ENCODE peak calls at places on chromosomes 3 and 15, in ten cellular contexts. K is progenitor cell of endocrine pancreas, R is PC-9, M is neural crest cell, Y is esophagus squamous epithelium, S is IMR-90, F is adrenal gland, I is psoas muscle, E is H9, D is body of pancreas. H is an unnamed sample.

GRCh38 chr15:89127054-89127702 is 38.9 kb downstream of the ABHD2 start:
- DNase-seq in R (no peak), F (no peak), K (no peak), D (peak), Y (no peak), E (no peak), M (no peak), S (peak), I (peak), H (no peak)

GRCh38 chr3:71035886-71036285 is 547.6 kb downstream of the FOXP1 start:
- DNase-seq in F (no peak), K (no peak), I (no peak), D (no peak), R (no peak), S (no peak), M (no peak), E (no peak), Y (no peak), H (no peak)

GRCh38 chr15:40702077-40702476 is 7.1 kb downstream of the RAD51 start:
- DNase-seq in F (no peak), K (no peak), E (no peak), M (no peak), R (no peak), I (no peak), Y (no peak), S (peak), D (no peak), H (no peak)

GRCh38 chr3:107370902-107371301 is 6.3 kb upstream of the CCDC54 start:
- DNase-seq in F (no peak), E (no peak), M (no peak), K (no peak), Y (no peak), S (no peak), I (no peak), R (no peak), D (no peak), H (no peak)

GRCh38 chr3:50503504-50503903 is at the start of gene CACNA2D2:
- DNase-seq in S (no peak), E (peak), R (peak), D (peak), F (peak), Y (no peak), I (peak), K (peak), M (peak), H (peak)

GRCh38 chr15:34620122-34620521 is 36.7 kb upstream of the GOLGA8B start:
- DNase-seq in K (no peak), I (no peak), E (no peak), Y (no peak), F (no peak), R (no peak), M (no peak), D (no peak), S (no peak), H (no peak)

GRCh38 chr3:64530434-64531049 is 157.3 kb downstream of the ADAMTS9 start:
- DNase-seq in M (peak), E (peak), K (peak), F (peak), D (peak), R (peak), Y (no peak), S (peak), I (no peak), H (peak)

GRCh38 chr15:98077186-98077585 is 116.7 kb downstream of the ARRDC4 start:
- DNase-seq in F (no peak), K (no peak), M (no peak), I (peak), Y (no peak), D (no peak), S (no peak), R (peak), E (no peak), H (no peak)

GRCh38 chr15:91853968-91854943 is 748 bp downstream of the SLCO3A1 start:
- DNase-seq in M (peak), K (peak), S (no peak), R (peak), I (peak), E (peak), F (peak), Y (no peak), D (peak), H (peak)

GRCh38 chr15:40115670-40116093 is 7.0 kb upstream of the BMF start:
- DNase-seq in Y (no peak), S (no peak), M (no peak), K (no peak), I (no peak), F (peak), E (peak), R (peak), D (peak), H (peak)

GRCh38 chr15:50135123-50135541 is 16.1 kb upstream of the ATP8B4 start:
- DNase-seq in Y (no peak), K (no peak), D (no peak), I (no peak), M (no peak), F (no peak), R (no peak), E (no peak), S (peak), H (no peak)

GRCh38 chr15:84859143-84859542 is 25.3 kb upstream of the SLC28A1 start:
- DNase-seq in K (no peak), S (no peak), R (peak), D (no peak), Y (no peak), I (no peak), M (no peak), F (no peak), E (no peak), H (peak)

GRCh38 chr3:33240261-33240660 is 21.7 kb upstream of the SUSD5 start:
- DNase-seq in E (no peak), D (no peak), S (no peak), Y (no peak), F (no peak), K (no peak), M (no peak), R (no peak), I (no peak), H (no peak)

GRCh38 chr3:55431041-55431440 is 56.1 kb downstream of the WNT5A start:
- DNase-seq in K (no peak), Y (no peak), F (no peak), I (no peak), E (no peak), S (no peak), R (no peak), M (no peak), D (no peak), H (no peak)

GRCh38 chr3:128683957-128684356 is 33.3 kb upstream of the RPN1 start:
- DNase-seq in Y (no peak), S (no peak), K (no peak), M (no peak), E (no peak), F (no peak), R (no peak), I (no peak), D (no peak), H (no peak)

GRCh38 chr3:56303508-56303907 is 164.8 kb downstream of the ERC2 start:
- DNase-seq in Y (no peak), R (peak), F (peak), K (no peak), D (no peak), E (peak), S (peak), I (no peak), M (peak), H (no peak)

GRCh38 chr3:182261084-182261483 is 532.2 kb upstream of the ATP11B start:
- DNase-seq in I (no peak), K (no peak), M (no peak), D (no peak), Y (no peak), F (no peak), S (no peak), E (no peak), R (no peak), H (no peak)

GRCh38 chr3:134057006-134057832 is 27.5 kb upstream of the SLCO2A1 start:
- DNase-seq in Y (no peak), R (no peak), D (no peak), F (no peak), E (no peak), M (no peak), S (peak), I (no peak), K (no peak), H (no peak)

GRCh38 chr3:73207946-73208345 is 146.5 kb downstream of the EBLN2 start:
- DNase-seq in K (no peak), S (no peak), E (no peak), D (no peak), Y (no peak), F (no peak), R (no peak), M (no peak), I (no peak), H (no peak)

GRCh38 chr3:101870138-101870537 is 20.8 kb downstream of the NFKBIZ start:
- DNase-seq in K (no peak), R (no peak), I (no peak), Y (no peak), E (no peak), F (no peak), M (no peak), D (no peak), S (no peak), H (no peak)

GRCh38 chr15:55007561-55007960 is 189.2 kb downstream of the RSL24D1 start:
- DNase-seq in D (no peak), Y (no peak), S (no peak), F (peak), E (no peak), K (no peak), I (no peak), M (no peak), R (no peak), H (no peak)

GRCh38 chr3:182405752-182406151 is 387.6 kb upstream of the ATP11B start:
- DNase-seq in K (no peak), D (no peak), I (no peak), S (no peak), M (no peak), F (no peak), Y (no peak), R (no peak), E (no peak), H (no peak)

GRCh38 chr15:48582472-48583235 is 62.9 kb downstream of the FBN1 start:
- DNase-seq in E (no peak), R (no peak), S (peak), I (no peak), D (no peak), Y (no peak), F (no peak), M (no peak), K (no peak), H (no peak)

GRCh38 chr3:194579091-194579606 is 54.1 kb downstream of the TMEM44 start:
- DNase-seq in F (peak), R (peak), E (no peak), M (no peak), I (no peak), S (no peak), Y (no peak), K (no peak), D (no peak), H (no peak)

GRCh38 chr15:73361331-73361730 is 7.4 kb downstream of the HCN4 start:
- DNase-seq in F (no peak), E (no peak), D (no peak), R (no peak), I (no peak), K (no peak), Y (no peak), M (no peak), S (no peak), H (no peak)

GRCh38 chr3:134361162-134361831 is 12.9 kb downstream of the AMOTL2 start:
- DNase-seq in R (no peak), S (no peak), D (peak), F (no peak), M (no peak), Y (no peak), K (no peak), I (no peak), E (no peak), H (peak)

GRCh38 chr3:89172150-89172549 is 64.7 kb downstream of the EPHA3 start:
- DNase-seq in S (no peak), M (peak), F (no peak), K (no peak), I (no peak), D (no peak), Y (no peak), R (no peak), E (no peak), H (no peak)

GRCh38 chr3:169505577-169506155 is 157.8 kb downstream of the MECOM start:
- DNase-seq in K (no peak), I (no peak), S (no peak), M (no peak), R (no peak), D (no peak), E (peak), F (no peak), Y (no peak), H (no peak)

GRCh38 chr3:133393691-133394474 is 6.0 kb upstream of the BFSP2 start:
- DNase-seq in Y (no peak), I (peak), F (no peak), M (no peak), E (no peak), K (no peak), R (no peak), D (no peak), S (no peak), H (peak)

GRCh38 chr15:68618339-68619302 is 39.8 kb downstream of the CORO2B start:
- DNase-seq in D (no peak), R (no peak), K (no peak), E (no peak), I (no peak), F (peak), Y (no peak), S (peak), M (no peak), H (no peak)

GRCh38 chr3:100023150-100023549 is 91.2 kb downstream of the FILIP1L start:
- DNase-seq in I (no peak), E (no peak), Y (no peak), D (no peak), K (no peak), F (no peak), R (no peak), M (no peak), S (peak), H (no peak)

GRCh38 chr15:80154336-80154735 is 1.5 kb downstream of the FAH start:
- DNase-seq in F (no peak), R (no peak), K (no peak), I (no peak), D (no peak), E (no peak), M (no peak), Y (no peak), S (peak), H (no peak)

GRCh38 chr15:81595752-81596151 is 221.7 kb upstream of the TMC3 start:
- DNase-seq in D (no peak), F (no peak), E (no peak), Y (no peak), I (no peak), R (no peak), M (no peak), S (no peak), K (no peak), H (no peak)

GRCh38 chr3:182349951-182350350 is 443.4 kb upstream of the ATP11B start:
- DNase-seq in Y (no peak), M (no peak), E (no peak), F (no peak), D (no peak), K (no peak), I (no peak), R (no peak), S (no peak), H (no peak)

GRCh38 chr15:70659662-70660061 is 103.7 kb downstream of the UACA start:
- DNase-seq in F (no peak), I (no peak), M (no peak), Y (no peak), E (no peak), K (no peak), S (no peak), R (no peak), D (no peak), H (no peak)

GRCh38 chr3:53998980-53999379 is 107.3 kb upstream of the SELENOK start:
- DNase-seq in I (no peak), Y (no peak), F (no peak), R (no peak), M (no peak), D (no peak), E (no peak), K (no peak), S (no peak), H (no peak)

GRCh38 chr3:175258763-175259162 is 399.6 kb downstream of the NAALADL2 start:
- DNase-seq in E (no peak), F (no peak), D (no peak), M (no peak), Y (no peak), K (no peak), R (no peak), S (peak), I (no peak), H (no peak)

DNA sequence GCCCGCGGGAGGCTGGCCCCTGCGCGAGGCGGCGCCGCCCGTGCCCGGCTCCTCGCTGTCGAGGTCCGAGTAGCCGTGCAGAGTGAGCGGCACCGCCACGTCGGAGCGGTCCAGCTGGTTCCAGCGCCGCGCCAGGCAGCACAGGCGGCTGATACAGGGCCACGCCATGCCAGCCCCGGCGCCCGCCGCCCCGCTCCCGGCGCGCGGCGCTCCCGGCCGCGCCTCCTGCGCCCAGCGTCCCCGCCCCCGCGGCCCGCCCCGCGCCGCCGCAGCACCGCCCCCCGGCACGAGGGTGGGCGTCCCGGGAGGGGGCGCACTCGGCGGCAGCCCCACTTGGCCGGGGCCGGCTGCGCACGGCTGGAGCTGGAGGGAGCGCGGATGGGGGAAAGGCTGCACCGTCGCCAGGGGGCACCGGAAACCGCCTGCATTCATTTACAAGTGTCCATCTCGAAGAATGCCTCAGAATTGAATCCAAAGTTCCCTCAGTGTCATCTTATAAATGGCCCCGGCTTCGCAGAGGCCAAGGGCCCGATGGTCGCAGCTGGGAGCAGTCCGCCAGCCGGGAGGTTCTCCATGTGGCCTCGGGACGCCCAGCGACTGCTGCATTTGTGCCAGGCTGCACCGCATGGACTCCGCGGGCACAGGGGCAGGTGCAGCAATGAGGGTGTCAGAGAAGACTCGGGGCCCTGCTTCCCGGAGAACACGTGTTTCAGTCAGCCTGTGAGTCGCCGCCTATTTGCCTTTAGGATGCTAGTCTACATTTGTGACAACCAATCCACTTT is at the start of gene MAP6D1:
- DNase-seq in Y (no peak), F (peak), K (peak), D (peak), E (peak), R (peak), M (peak), I (peak), S (peak), H (no peak)
- TF ChIP-seq CTCF in Y (no peak), F (no peak), K (peak), D (no peak), E (peak), R (no peak), M (peak), I (peak), S (peak), H (no peak)

DNA sequence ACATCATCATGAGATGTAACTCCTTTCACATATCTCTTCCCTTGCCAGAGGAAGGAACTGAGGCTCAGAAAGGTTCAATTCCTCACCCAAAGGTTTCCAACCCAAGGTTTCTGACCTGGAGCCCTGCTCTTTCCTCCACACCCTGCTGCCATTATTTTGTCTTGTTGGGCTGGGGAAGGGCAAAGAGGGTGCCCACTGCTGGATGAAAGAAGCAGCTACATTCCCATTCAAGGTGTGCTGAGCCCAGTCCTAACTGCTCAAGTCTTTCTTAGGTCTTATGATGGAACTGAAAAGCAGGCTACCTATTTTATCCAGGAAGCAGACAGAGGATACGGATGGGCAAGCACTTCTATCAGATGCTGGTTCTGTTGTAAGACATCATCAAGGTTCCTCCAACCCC is 258.0 kb upstream of the CTDSPL start:
- DNase-seq in I (no peak), K (no peak), D (no peak), S (no peak), E (no peak), F (no peak), Y (no peak), M (no peak), R (no peak), H (no peak)
- TF ChIP-seq CTCF in I (no peak), K (no peak), D (no peak), S (no peak), E (peak), F (no peak), Y (no peak), M (no peak), R (no peak), H (no peak)

GRCh38 chr3:52451237-52452083 is 2.4 kb downstream of the TNNC1 start:
- DNase-seq in E (peak), D (no peak), K (no peak), F (no peak), R (no peak), S (no peak), I (no peak), M (peak), Y (no peak), H (no peak)
- TF ChIP-seq CTCF in E (peak), D (no peak), K (peak), F (no peak), R (no peak), S (peak), I (no peak), M (no peak), Y (no peak), H (no peak)

DNA sequence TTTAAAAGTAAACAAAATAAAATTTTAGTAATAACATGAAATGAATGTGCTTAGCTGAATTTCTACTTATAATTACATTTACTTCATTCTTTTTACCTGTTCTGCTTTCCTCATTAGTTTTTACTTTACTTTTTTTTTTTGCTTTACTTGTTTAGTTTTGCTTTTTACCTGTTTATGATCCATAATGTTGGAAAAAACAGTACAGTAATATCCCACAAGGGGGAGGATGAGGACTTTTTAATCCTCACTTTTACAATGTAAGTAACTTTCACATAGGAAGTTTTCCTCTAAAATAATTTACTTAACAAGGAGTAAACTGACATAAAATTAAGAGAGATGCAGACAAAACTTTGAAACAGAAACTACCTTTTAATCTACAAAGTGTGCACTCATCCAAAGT is 268.7 kb downstream of the TBC1D5 start:
- DNase-seq in R (no peak), D (no peak), F (no peak), Y (no peak), I (no peak), K (no peak), E (no peak), S (peak), M (no peak), H (no peak)
- TF ChIP-seq CTCF in R (peak), D (no peak), F (peak), Y (no peak), I (no peak), K (no peak), E (peak), S (peak), M (peak), H (no peak)

GRCh38 chr3:143040264-143040879 is 39.0 kb downstream of the U2SURP start:
- DNase-seq in K (no peak), D (no peak), E (no peak), R (no peak), I (no peak), F (no peak), S (peak), M (no peak), Y (no peak), H (no peak)
- TF ChIP-seq CTCF in K (peak), D (no peak), E (peak), R (peak), I (peak), F (peak), S (peak), M (peak), Y (peak), H (no peak)

DNA sequence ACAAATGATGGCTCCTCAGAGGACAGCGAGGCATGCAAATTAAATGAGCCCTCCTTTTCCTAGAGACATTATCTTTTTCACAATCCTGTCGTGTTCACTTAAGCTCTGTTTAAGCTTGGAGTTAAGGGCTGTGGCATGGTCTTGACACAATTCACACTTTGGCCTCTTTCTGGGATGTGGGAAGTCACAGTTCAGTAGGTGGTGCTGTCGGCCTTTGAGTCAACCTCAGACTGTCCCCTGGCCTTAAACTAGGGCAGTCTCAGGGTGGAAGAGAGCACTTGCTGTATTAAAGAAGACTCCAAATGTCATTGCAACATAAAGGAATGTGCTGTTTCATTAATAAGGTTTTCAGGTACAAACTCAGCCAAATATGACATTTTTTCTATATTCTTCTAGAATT is 351.0 kb downstream of the MCTP2 start:
- DNase-seq in E (peak), F (peak), K (peak), Y (no peak), M (peak), S (no peak), D (no peak), R (no peak), I (no peak), H (no peak)
- TF ChIP-seq CTCF in E (peak), F (no peak), K (peak), Y (peak), M (peak), S (no peak), D (no peak), R (peak), I (no peak), H (no peak)

GRCh38 chr3:5806192-5806591 is 618.7 kb downstream of the EDEM1 start:
- DNase-seq in Y (no peak), F (no peak), S (no peak), D (peak), I (no peak), M (no peak), R (no peak), E (peak), K (no peak), H (no peak)
- TF ChIP-seq CTCF in Y (no peak), F (no peak), S (no peak), D (peak), I (no peak), M (peak), R (peak), E (peak), K (peak), H (no peak)

H was measured in breast epithelium.